ENCODE peak calls at places on chromosomes 12 and 14, in five cellular contexts. E, J, S, T and K are unnamed samples.

GRCh38 chr14:100982356-100982755 is 78.8 kb upstream of the RTL1 start:
- DNase-seq in S (peak), E (no peak), T (no peak), J (no peak), K (no peak)

GRCh38 chr12:62438098-62438692 is 28.4 kb upstream of the MON2 start:
- DNase-seq in T (peak), S (peak), E (peak), J (peak), K (no peak)

GRCh38 chr12:93261505-93262094 is 116.1 kb upstream of the NUDT4 start:
- DNase-seq in S (no peak), J (no peak), E (no peak), T (no peak), K (no peak)

GRCh38 chr12:24960222-24960855 is 11.4 kb upstream of the BCAT1 start:
- DNase-seq in T (peak), E (no peak), J (peak), S (peak), K (no peak)

GRCh38 chr12:131783915-131784541 is 44.2 kb upstream of the MMP17 start:
- DNase-seq in J (peak), S (peak), E (no peak), T (peak), K (no peak)

GRCh38 chr14:65620195-65620594 is 207.7 kb downstream of the FUT8 start:
- DNase-seq in S (no peak), T (no peak), E (no peak), J (no peak), K (no peak)

GRCh38 chr14:23154876-23155587 is 28.4 kb downstream of the SLC7A8 start:
- DNase-seq in J (peak), S (peak), E (no peak), T (peak), K (no peak)

GRCh38 chr12:6367065-6367968 is 8.0 kb downstream of the SCNN1A start:
- DNase-seq in E (no peak), T (no peak), J (peak), S (peak), K (no peak)

GRCh38 chr12:70842136-70842535 is 78.4 kb downstream of the PTPRR start:
- DNase-seq in T (no peak), E (no peak), S (no peak), J (no peak), K (no peak)

GRCh38 chr14:96638041-96638855 is 136.1 kb downstream of the PAPOLA start:
- DNase-seq in T (no peak), S (no peak), J (no peak), E (no peak), K (no peak)

GRCh38 chr14:95993768-95994592 is 45.2 kb upstream of the C14orf132 start:
- DNase-seq in S (peak), E (no peak), J (peak), T (peak), K (no peak)

GRCh38 chr12:97471194-97471593 is 8.6 kb downstream of the RMST start:
- DNase-seq in J (no peak), E (no peak), T (no peak), S (no peak), K (no peak)

GRCh38 chr14:37145395-37145794 is 27.0 kb downstream of the SLC25A21 start:
- DNase-seq in S (peak), T (no peak), E (no peak), J (no peak), K (no peak)

GRCh38 chr12:7303772-7304171 is at the start of gene ACSM4:
- DNase-seq in T (no peak), S (no peak), J (no peak), E (no peak), K (no peak)

GRCh38 chr14:22220427-22220826 is 368.6 kb downstream of the DAD1 start:
- DNase-seq in E (no peak), J (peak), T (peak), S (peak), K (no peak)

GRCh38 chr14:50615566-50615965 is 52.5 kb downstream of the SAV1 start:
- DNase-seq in T (no peak), E (no peak), S (no peak), J (no peak), K (no peak)

GRCh38 chr12:26091837-26092236 is 33.0 kb downstream of the BHLHE41 start:
- DNase-seq in T (no peak), J (peak), S (no peak), E (no peak), K (no peak)

GRCh38 chr14:36556811-36557433 is 25.5 kb downstream of the NKX2-8 start:
- DNase-seq in T (no peak), E (no peak), J (peak), S (peak), K (no peak)

GRCh38 chr12:89707623-89707991 is 1.0 kb downstream of the ATP2B1 start:
- DNase-seq in T (no peak), E (peak), S (no peak), J (peak), K (no peak)

GRCh38 chr12:6089041-6089823 is 35.2 kb downstream of the VWF start:
- DNase-seq in T (no peak), E (no peak), J (peak), S (peak), K (no peak)

GRCh38 chr14:20690848-20691640 is 2.5 kb downstream of the ANG start:
- DNase-seq in S (peak), E (peak), T (peak), J (peak), K (no peak)

GRCh38 chr14:74539503-74539902 is 45.9 kb downstream of the ISCA2 start:
- DNase-seq in J (no peak), T (no peak), E (no peak), S (no peak), K (no peak)

GRCh38 chr12:113926792-113927191 is 39.3 kb downstream of the RBM19 start:
- DNase-seq in J (no peak), T (no peak), E (no peak), S (no peak), K (no peak)

GRCh38 chr14:34081576-34082136 is 130.8 kb upstream of the EGLN3 start:
- DNase-seq in S (peak), T (no peak), E (no peak), J (peak), K (no peak)

GRCh38 chr14:70722418-70722817 is 80.7 kb downstream of the TTC9 start:
- DNase-seq in T (no peak), J (no peak), E (no peak), S (no peak), K (no peak)

GRCh38 chr12:46359667-46360280 is 12.8 kb downstream of the SLC38A2 start:
- DNase-seq in S (peak), J (no peak), T (no peak), E (no peak), K (no peak)

GRCh38 chr14:49363926-49364751 is 222.0 kb downstream of the RPS29 start:
- DNase-seq in T (no peak), J (peak), E (no peak), S (no peak), K (no peak)

GRCh38 chr12:46518729-46519128 is 146.2 kb upstream of the SLC38A2 start:
- DNase-seq in S (no peak), J (no peak), E (no peak), T (no peak), K (no peak)

GRCh38 chr12:130115646-130116045 is 46.6 kb upstream of the FZD10 start:
- DNase-seq in S (no peak), T (no peak), E (no peak), J (no peak), K (no peak)

GRCh38 chr12:95227818-95228356 is 10.3 kb downstream of the VEZT start:
- DNase-seq in T (no peak), J (no peak), S (no peak), E (no peak), K (no peak)

GRCh38 chr12:90013409-90013808 is 304.8 kb upstream of the ATP2B1 start:
- DNase-seq in S (no peak), T (no peak), E (no peak), J (no peak), K (no peak)

GRCh38 chr12:24573621-24574020 is 375.3 kb downstream of the BCAT1 start:
- DNase-seq in T (no peak), E (no peak), J (no peak), S (peak), K (no peak)

GRCh38 chr14:50030049-50030448 is 86.3 kb downstream of the VCPKMT start:
- DNase-seq in T (no peak), S (no peak), J (no peak), E (no peak), K (no peak)

GRCh38 chr12:12209043-12209442 is 57.8 kb downstream of the LRP6 start:
- DNase-seq in E (no peak), S (peak), T (no peak), J (no peak), K (no peak)